ENCODE peak calls at places on chromosomes 11 and 22, in ten cellular contexts. N is MM.1S, X is ovary, B is thoracic aorta, H is Caco-2, L is heart left ventricle, D is endodermal cell, M is HCT116, P is tibial nerve, I is lung. A is an unnamed sample. For H3K36me3, the result is how much of the 10 kb centered on the place peaks cover.

GRCh38 chr11:118889796-118890195 is 6.1 kb downstream of the CXCR5 start:
- DNase-seq in X (peak), N (no peak), L (peak), H (peak), P (no peak), M (no peak), D (no peak), I (no peak), B (peak), A (peak)

GRCh38 chr22:37165940-37166674 is 16.4 kb upstream of the IL2RB start:
- DNase-seq in H (no peak), X (no peak), M (no peak), N (no peak), B (no peak), P (no peak), I (no peak), L (peak), D (no peak), A (no peak)

GRCh38 chr22:37206841-37207821 is 5.1 kb downstream of the SSTR3 start:
- DNase-seq in I (no peak), X (peak), B (no peak), N (no peak), M (no peak), P (no peak), D (no peak), L (no peak), H (peak), A (no peak)

GRCh38 chr22:22031183-22031560 is 48.6 kb upstream of the TOP3B start:
- DNase-seq in L (no peak), B (no peak), D (no peak), P (no peak), M (no peak), H (no peak), I (no peak), X (no peak), N (peak), A (no peak)

GRCh38 chr11:18243783-18244362 is 4.6 kb downstream of the SAA2 start:
- DNase-seq in I (peak), N (peak), P (peak), D (peak), L (no peak), B (no peak), M (peak), X (no peak), H (peak), A (peak)

GRCh38 chr11:68581439-68581838 is 102.9 kb upstream of the GAL start:
- DNase-seq in M (no peak), B (no peak), D (no peak), I (peak), N (no peak), H (no peak), X (no peak), P (no peak), L (peak), A (no peak)

GRCh38 chr11:100961633-100962032 is 168.0 kb downstream of the PGR start:
- DNase-seq in P (no peak), H (no peak), M (no peak), L (no peak), X (no peak), I (no peak), D (no peak), N (no peak), B (no peak), A (no peak)

GRCh38 chr11:130478204-130478701 is 29.8 kb downstream of the ADAMTS15 start:
- DNase-seq in D (peak), I (peak), X (peak), H (peak), L (peak), B (peak), M (no peak), P (peak), N (no peak), A (peak)

GRCh38 chr22:28047740-28048139 is 128.7 kb upstream of the PITPNB start:
- DNase-seq in B (no peak), P (no peak), D (no peak), H (no peak), I (no peak), L (no peak), N (no peak), M (no peak), X (no peak), A (no peak)

GRCh38 chr11:43217856-43218255 is 93.9 kb upstream of the API5 start:
- DNase-seq in I (no peak), P (no peak), B (no peak), N (no peak), H (no peak), D (no peak), M (no peak), X (no peak), L (no peak), A (no peak)

GRCh38 chr22:37681556-37682049 is 4.5 kb upstream of the NOL12 start:
- DNase-seq in D (peak), I (peak), M (peak), L (peak), H (peak), N (peak), X (peak), P (peak), B (no peak), A (peak)

GRCh38 chr11:91527380-91528030 is 697.1 kb upstream of the FAT3 start:
- DNase-seq in P (no peak), X (no peak), L (no peak), D (peak), N (no peak), B (no peak), M (no peak), I (no peak), H (no peak), A (no peak)

GRCh38 chr22:17086750-17087149 is 1.9 kb downstream of the IL17RA start:
- DNase-seq in I (no peak), L (no peak), D (peak), M (no peak), N (no peak), H (no peak), B (no peak), X (no peak), P (no peak), A (no peak)

GRCh38 chr11:1260023-1260501 is 37.2 kb downstream of the MUC5B start:
- DNase-seq in L (no peak), X (no peak), B (no peak), P (no peak), H (peak), N (no peak), I (no peak), D (peak), M (peak), A (no peak)

GRCh38 chr11:47244664-47245350 is 3.8 kb downstream of the ACP2 start:
- DNase-seq in L (peak), N (no peak), M (no peak), P (no peak), H (no peak), I (no peak), B (no peak), D (peak), X (no peak), A (no peak)

GRCh38 chr11:27678242-27678641 is 22.0 kb downstream of the BDNF start:
- DNase-seq in M (no peak), X (no peak), P (no peak), N (no peak), D (no peak), I (no peak), L (no peak), B (no peak), H (no peak), A (no peak)

GRCh38 chr11:64246874-64247728 is at the start of gene PPP1R14B:
- DNase-seq in D (peak), I (peak), L (peak), M (no peak), B (peak), H (peak), P (peak), X (peak), N (peak), A (peak)

GRCh38 chr11:119377961-119378667 is 3.4 kb downstream of the USP2 start:
- DNase-seq in P (peak), N (peak), H (no peak), I (no peak), D (peak), B (no peak), L (peak), M (no peak), X (no peak), A (no peak)

GRCh38 chr22:19290400-19291217 is 910 bp downstream of the CLTCL1 start:
- DNase-seq in L (no peak), N (no peak), D (peak), P (no peak), I (no peak), X (peak), M (no peak), H (no peak), B (no peak), A (no peak)

GRCh38 chr11:75547617-75548054 is 14.4 kb upstream of the SERPINH1 start:
- DNase-seq in B (no peak), L (peak), X (peak), I (peak), N (peak), D (peak), H (peak), P (peak), M (no peak), A (peak)

GRCh38 chr22:19959043-19959586 is 17.5 kb upstream of the TXNRD2 start:
- DNase-seq in X (peak), H (peak), I (peak), P (peak), N (no peak), D (peak), L (peak), M (peak), B (peak), A (peak)

GRCh38 chr11:135002236-135002635 is 590.2 kb upstream of the B3GAT1 start:
- DNase-seq in H (no peak), L (no peak), I (no peak), B (no peak), M (no peak), N (no peak), X (no peak), D (no peak), P (no peak), A (no peak)

GRCh38 chr11:110366234-110366633 is 63.5 kb upstream of the FDX1 start:
- DNase-seq in L (peak), X (peak), P (peak), D (no peak), I (peak), M (no peak), H (no peak), N (no peak), B (no peak), A (peak)

GRCh38 chr22:24728790-24729637 is 45.5 kb downstream of the PIWIL3 start:
- DNase-seq in I (no peak), N (no peak), P (peak), M (no peak), H (peak), L (peak), X (peak), D (peak), B (no peak), A (peak)

GRCh38 chr22:28883917-28884753 is 763 bp downstream of the ZNRF3 start:
- DNase-seq in P (no peak), L (peak), M (peak), X (peak), D (peak), N (peak), I (no peak), H (peak), B (no peak), A (peak)

GRCh38 chr11:124610295-124610694 is 933 bp upstream of the PANX3 start:
- DNase-seq in L (no peak), B (no peak), I (no peak), N (no peak), P (no peak), X (no peak), D (no peak), M (no peak), H (no peak), A (no peak)

GRCh38 chr11:31809857-31810778 is 1.0 kb downstream of the PAX6 start:
- DNase-seq in H (no peak), P (no peak), B (no peak), N (peak), I (no peak), X (no peak), M (no peak), D (peak), L (no peak), A (peak)
- H3K36me3 ChIP-seq in H (under half), P (under half), B (under half), N (under half), I (under half), X (under half), M (under half), D (under half), L (under half), A (under half)

DNA sequence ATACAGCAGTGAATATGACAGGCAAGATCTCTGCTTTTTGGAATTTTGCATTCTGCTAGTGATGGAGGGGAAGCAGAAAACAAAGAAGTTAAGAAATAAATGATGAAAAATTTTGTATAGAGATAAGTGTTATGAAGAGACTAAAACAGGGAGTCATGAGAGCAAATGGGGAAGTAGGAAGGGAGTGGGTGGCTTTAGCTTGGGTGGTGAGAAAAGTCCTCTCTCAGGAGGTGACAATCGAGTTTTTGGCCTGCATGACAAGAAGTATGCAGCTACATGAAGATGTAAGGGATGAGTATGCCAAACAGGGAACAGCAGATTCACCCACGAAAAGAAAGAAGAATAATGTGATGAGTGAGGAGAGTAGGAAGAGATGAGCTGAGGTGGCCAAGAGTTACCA is 80.7 kb upstream of the MPPED2 start:
- DNase-seq in N (no peak), M (no peak), D (no peak), H (no peak), L (no peak), I (no peak), P (no peak), X (no peak), B (no peak), A (no peak)
- TF ChIP-seq CTCF in N (no peak), M (no peak), D (no peak), H (no peak), L (no peak), I (no peak), P (no peak), X (no peak), B (no peak), A (no peak)

GRCh38 chr11:65716774-65717405 is 3.7 kb downstream of the RNASEH2C start:
- DNase-seq in H (no peak), L (no peak), P (no peak), D (no peak), B (no peak), I (no peak), M (no peak), X (no peak), N (no peak), A (no peak)
- H3K36me3 ChIP-seq in H (under half), L (under half), P (under half), D (half or more), B (half or more), I (under half), M (under half), X (under half), N (under half), A (under half)

GRCh38 chr11:4991066-4991465 is 3.6 kb upstream of the OR51L1 start:
- DNase-seq in B (no peak), P (no peak), N (peak), H (no peak), D (no peak), I (no peak), L (no peak), X (no peak), M (no peak), A (no peak)
- TF ChIP-seq CTCF in B (no peak), P (no peak), N (peak), H (peak), D (peak), I (no peak), L (no peak), X (no peak), M (peak), A (peak)

DNA sequence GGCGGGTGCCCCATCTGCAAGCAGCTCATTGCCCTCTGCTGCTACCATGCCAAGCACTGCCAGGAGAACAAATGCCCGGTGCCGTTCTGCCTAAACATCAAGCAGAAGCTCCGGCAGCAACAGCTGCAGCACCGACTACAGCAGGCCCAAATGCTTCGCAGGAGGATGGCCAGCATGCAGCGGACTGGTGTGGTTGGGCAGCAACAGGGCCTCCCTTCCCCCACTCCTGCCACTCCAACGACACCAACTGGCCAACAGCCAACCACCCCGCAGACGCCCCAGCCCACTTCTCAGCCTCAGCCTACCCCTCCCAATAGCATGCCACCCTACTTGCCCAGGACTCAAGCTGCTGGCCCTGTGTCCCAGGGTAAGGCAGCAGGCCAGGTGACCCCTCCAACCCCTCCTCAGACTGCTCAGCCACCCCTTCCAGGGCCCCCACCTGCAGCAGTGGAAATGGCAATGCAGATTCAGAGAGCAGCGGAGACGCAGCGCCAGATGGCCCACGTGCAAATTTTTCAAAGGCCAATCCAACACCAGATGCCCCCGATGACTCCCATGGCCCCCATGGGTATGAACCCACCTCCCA is 28.0 kb upstream of the L3MBTL2 start:
- DNase-seq in B (no peak), P (no peak), M (no peak), L (peak), N (no peak), X (peak), H (no peak), I (no peak), D (no peak), A (no peak)
- H3K36me3 ChIP-seq in B (half or more), P (under half), M (under half), L (under half), N (under half), X (under half), H (under half), I (under half), D (half or more), A (half or more)

GRCh38 chr11:61417670-61418069 is 12.1 kb downstream of the CPSF7 start:
- DNase-seq in I (no peak), D (no peak), L (no peak), B (no peak), X (no peak), P (no peak), N (no peak), H (no peak), M (no peak), A (peak)
- TF ChIP-seq CTCF in I (no peak), D (no peak), L (no peak), B (no peak), X (no peak), P (no peak), N (no peak), H (no peak), M (no peak), A (no peak)